ENCODE peak calls at places on chromosomes 16 and 17, in four cellular contexts. T is Peyer's patch, C is uterus, Z is upper lobe of left lung. X is an unnamed sample.

GRCh38 chr17:63405741-63406261 is 40.3 kb downstream of the CYB561 start:
- DNase-seq in T (no peak), C (no peak), Z (no peak), X (no peak)

GRCh38 chr16:85679870-85680269 is 8.9 kb downstream of the GINS2 start:
- DNase-seq in T (no peak), C (no peak), Z (no peak), X (no peak)

GRCh38 chr16:56422896-56423441 is 2.4 kb downstream of the AMFR start:
- DNase-seq in T (no peak), C (no peak), Z (no peak), X (no peak)

GRCh38 chr17:81959362-81960129 is 1.4 kb downstream of the NOTUM start:
- DNase-seq in T (peak), C (no peak), Z (peak), X (peak)

GRCh38 chr16:6020162-6020980 is 922.8 kb upstream of the EEF2KMT start:
- DNase-seq in T (no peak), C (no peak), Z (peak), X (no peak)

GRCh38 chr16:89965447-89966225 is 17.1 kb downstream of the DEF8 start:
- DNase-seq in T (no peak), C (no peak), Z (no peak), X (no peak)

GRCh38 chr17:17692353-17693252 is 11.3 kb downstream of the RAI1 start:
- DNase-seq in T (no peak), C (no peak), Z (no peak), X (no peak)

GRCh38 chr17:47301161-47301560 is 22.6 kb upstream of the EFCAB13 start:
- DNase-seq in T (no peak), C (no peak), Z (no peak), X (no peak)

GRCh38 chr16:52069866-52070265 is 477.1 kb downstream of the TOX3 start:
- DNase-seq in T (no peak), C (no peak), Z (no peak), X (no peak)

GRCh38 chr17:82399030-82399429 is 19.1 kb upstream of the HEXD start:
- DNase-seq in T (no peak), C (peak), Z (peak), X (peak)

GRCh38 chr16:8493885-8494487 is 96.3 kb downstream of the TMEM114 start:
- DNase-seq in T (no peak), C (no peak), Z (no peak), X (no peak)

GRCh38 chr17:19883537-19884215 is 15.9 kb upstream of the ULK2 start:
- DNase-seq in T (no peak), C (no peak), Z (no peak), X (no peak)

GRCh38 chr17:43402078-43402477 is 3.3 kb downstream of the ARL4D start:
- DNase-seq in T (no peak), C (no peak), Z (no peak), X (no peak)

GRCh38 chr17:43401293-43401692 is 2.5 kb downstream of the ARL4D start:
- DNase-seq in T (no peak), C (no peak), Z (no peak), X (no peak)

GRCh38 chr17:43399839-43400328 is 1.1 kb downstream of the ARL4D start:
- DNase-seq in T (no peak), C (no peak), Z (peak), X (peak)

GRCh38 chr17:43396491-43397060 is 2.2 kb upstream of the ARL4D start:
- DNase-seq in T (no peak), C (no peak), Z (no peak), X (no peak)

GRCh38 chr17:43398724-43399595 is at the start of gene ARL4D:
- DNase-seq in T (peak), C (peak), Z (peak), X (peak)
- TF ChIP-seq POLR2A in T (no peak), C (peak), Z (peak), X (peak)

GRCh38 chr17:4487820-4488716 is 10.6 kb upstream of the SPNS2 start:
- DNase-seq in T (no peak), C (no peak), Z (no peak), X (no peak)

GRCh38 chr17:4488989-4489595 is 9.6 kb upstream of the SPNS2 start:
- DNase-seq in T (no peak), C (no peak), Z (no peak), X (no peak)

GRCh38 chr17:4482338-4483011 is 16.2 kb upstream of the SPNS2 start:
- DNase-seq in T (no peak), C (no peak), Z (no peak), X (no peak)

GRCh38 chr17:4483012-4483840 is 15.5 kb upstream of the SPNS2 start:
- DNase-seq in T (no peak), C (no peak), Z (no peak), X (no peak)

DNA sequence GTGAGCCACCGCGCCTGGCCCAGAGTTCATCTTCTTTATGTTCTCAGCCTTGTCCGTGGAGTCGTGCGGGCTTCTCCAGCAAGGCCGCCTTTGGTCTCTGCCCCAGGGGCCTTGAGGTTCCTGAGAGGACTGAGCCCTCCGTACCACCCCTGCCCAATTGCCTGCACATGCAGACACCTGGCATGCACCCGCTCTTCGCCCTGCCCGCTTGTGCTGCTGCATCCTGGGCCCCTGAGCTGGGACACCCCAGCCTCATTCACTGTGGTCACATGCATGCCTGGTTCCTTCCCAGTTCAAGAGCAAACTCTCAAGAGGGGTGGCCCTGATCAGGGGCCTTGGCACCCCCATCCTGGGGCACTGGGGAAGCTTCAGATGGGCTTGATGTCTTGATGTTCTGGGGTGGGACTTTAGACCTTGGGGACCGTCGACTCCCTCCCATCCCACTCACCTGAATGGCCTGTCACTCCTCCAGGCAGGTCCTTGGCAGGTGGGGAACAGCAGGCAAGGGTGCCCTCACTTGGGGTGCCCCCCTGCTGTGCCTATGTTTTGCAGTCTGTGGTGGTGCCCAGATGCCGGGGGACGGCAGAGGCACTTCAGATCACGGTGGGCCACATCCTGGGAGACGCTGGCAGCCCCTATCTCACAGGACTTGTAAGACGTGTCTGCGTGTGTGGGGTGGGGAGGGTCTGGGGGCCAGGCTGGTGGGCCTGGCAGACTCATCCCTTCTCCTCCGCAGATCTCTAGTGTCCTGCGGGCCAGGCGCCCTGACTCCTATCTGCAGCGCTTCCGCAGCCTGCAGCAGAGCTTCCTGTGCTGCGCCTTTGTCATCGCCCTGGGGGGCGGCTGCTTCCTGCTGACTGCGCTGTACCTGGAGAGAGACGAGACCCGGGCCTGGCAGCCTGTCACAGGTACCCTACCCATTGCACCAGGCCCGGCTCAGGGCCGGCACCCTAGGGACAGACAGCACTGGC is 12.7 kb upstream of the SPNS2 start:
- DNase-seq in T (peak), C (no peak), Z (no peak), X (no peak)
- TF ChIP-seq POLR2A in T (no peak), C (no peak), Z (no peak), X (no peak)

GRCh38 chr17:50884354-50885311 is 18.5 kb upstream of the TOB1 start:
- DNase-seq in T (no peak), C (no peak), Z (no peak), X (no peak)
- TF ChIP-seq POLR2A in T (no peak), C (no peak), Z (no peak), X (no peak)

GRCh38 chr17:35132099-35132498 is 10.0 kb downstream of the NLE1 start:
- DNase-seq in T (no peak), C (no peak), Z (no peak), X (no peak)

GRCh38 chr17:35129973-35130351 is 8.5 kb downstream of the FNDC8 start:
- DNase-seq in T (no peak), C (no peak), Z (no peak), X (no peak)

GRCh38 chr17:35127751-35128514 is 6.5 kb downstream of the FNDC8 start:
- DNase-seq in T (no peak), C (no peak), Z (no peak), X (peak)

GRCh38 chr17:35130392-35130791 is 9.0 kb downstream of the FNDC8 start:
- DNase-seq in T (no peak), C (no peak), Z (no peak), X (no peak)

DNA sequence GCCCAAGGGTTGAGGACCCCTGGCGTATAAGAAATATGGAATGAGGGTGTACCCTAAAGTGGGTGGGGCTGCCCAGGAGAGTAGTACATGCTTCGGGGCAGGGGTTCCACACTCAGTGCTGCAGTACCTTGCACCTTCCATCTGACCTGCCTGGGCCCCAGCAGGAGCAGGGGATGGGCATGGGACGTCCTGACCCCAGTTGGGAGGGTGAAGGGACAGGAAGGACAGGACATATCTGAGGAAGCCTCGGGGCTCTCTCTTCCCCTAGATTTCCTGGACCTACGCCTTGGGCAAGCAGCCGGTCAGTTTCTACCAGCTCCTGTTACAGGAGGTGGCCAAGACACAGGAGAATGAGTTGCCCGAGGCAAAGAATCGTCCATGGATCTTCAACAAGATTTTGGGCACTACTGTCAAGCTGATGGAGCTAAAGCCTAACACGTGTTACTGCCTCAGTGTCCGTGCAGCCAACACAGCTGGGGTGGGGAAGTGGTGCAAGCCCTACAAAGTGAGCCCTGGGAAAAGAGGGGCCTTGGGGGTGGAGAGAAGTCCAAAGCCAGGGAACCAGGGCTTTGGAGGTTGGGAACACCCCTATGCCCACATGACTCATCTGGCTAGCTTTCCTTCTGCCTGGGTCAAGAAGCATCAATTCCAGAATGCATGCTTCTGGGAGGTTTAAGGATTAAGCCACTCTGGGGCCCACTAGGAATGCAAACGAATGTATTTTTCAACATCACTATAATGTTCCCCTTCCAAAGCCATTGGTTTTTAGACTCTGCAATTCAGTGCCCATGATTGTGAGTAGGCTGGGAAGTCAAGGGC is 7.9 kb downstream of the FNDC8 start:
- DNase-seq in T (no peak), C (no peak), Z (no peak), X (no peak)
- TF ChIP-seq POLR2A in T (no peak), C (no peak), Z (no peak), X (no peak)

GRCh38 chr16:47728229-47728628 is 267.1 kb downstream of the PHKB start:
- DNase-seq in T (no peak), C (no peak), Z (no peak), X (no peak)

GRCh38 chr16:47732806-47733150 is 271.6 kb downstream of the PHKB start:
- DNase-seq in T (no peak), C (no peak), Z (no peak), X (no peak)

GRCh38 chr16:47729701-47730100 is 268.6 kb downstream of the PHKB start:
- DNase-seq in T (no peak), C (no peak), Z (peak), X (no peak)

GRCh38 chr16:47732122-47732805 is 271.1 kb downstream of the PHKB start:
- DNase-seq in T (no peak), C (no peak), Z (no peak), X (no peak)

GRCh38 chr16:47731252-47731651 is 270.1 kb downstream of the PHKB start:
- DNase-seq in T (no peak), C (no peak), Z (no peak), X (no peak)
- TF ChIP-seq POLR2A in T (no peak), C (no peak), Z (no peak), X (no peak)

X was measured in heart left ventricle.